ENCODE peak calls at places on chromosomes 7 and 10, in five cellular contexts. G, Z, H, S and Y are unnamed samples.
A peak's percentile ranks its signal among the peaks of the same experiment; 100 is the strongest.

GRCh38 chr10:77494789-77495541 is 142.6 kb downstream of the KCNMA1 start:
- DNase-seq in Z (no peak), S (no peak), H (no peak), G (no peak), Y (no peak)

GRCh38 chr7:123750389-123751230 is 1.8 kb upstream of the WASL start:
- DNase-seq in G (no peak), S (no peak), H (no peak), Z (no peak), Y (no peak)

GRCh38 chr7:12719141-12719919 is 31.9 kb downstream of the ARL4A start:
- DNase-seq in G (peak; percentile 74), Z (peak; percentile 21), S (peak; percentile 70), H (no peak), Y (no peak)

GRCh38 chr10:114631678-114632417 is 26.2 kb downstream of the ABLIM1 start:
- DNase-seq in Z (peak; percentile 44), H (peak; percentile 77), G (peak; percentile 13), S (peak; percentile 48), Y (no peak)

GRCh38 chr10:6507311-6507710 is 72.8 kb downstream of the PRKCQ start:
- DNase-seq in H (no peak), G (no peak), S (no peak), Z (no peak), Y (no peak)

GRCh38 chr10:76082956-76083355 is 651.5 kb downstream of the LRMDA start:
- DNase-seq in Z (no peak), H (peak; percentile 98), G (peak; percentile 52), S (peak; percentile 49), Y (no peak)

GRCh38 chr10:36114913-36115312 is 472.8 kb upstream of the FZD8 start:
- DNase-seq in Z (no peak), S (no peak), H (no peak), G (peak; percentile 94), Y (no peak)

GRCh38 chr10:22219308-22219707 is 1.5 kb upstream of the EBLN1 start:
- DNase-seq in H (no peak), Z (no peak), G (no peak), S (no peak), Y (no peak)

GRCh38 chr7:131957338-131958025 is 401.1 kb upstream of the PODXL start:
- DNase-seq in Z (no peak), S (peak; percentile 30), G (no peak), H (no peak), Y (no peak)

GRCh38 chr7:70635633-70636032 is 496.3 kb upstream of the GALNT17 start:
- DNase-seq in G (no peak), Z (no peak), S (no peak), H (no peak), Y (no peak)

GRCh38 chr10:101772895-101773761 is 2.8 kb downstream of the FGF8 start:
- DNase-seq in Z (no peak), H (peak; percentile 43), G (no peak), S (no peak), Y (no peak)

GRCh38 chr10:28903063-28903462 is 225.7 kb downstream of the BAMBI start:
- DNase-seq in Z (no peak), G (no peak), S (no peak), H (no peak), Y (no peak)

GRCh38 chr7:22601812-22602568 is 102.0 kb upstream of the STEAP1B start:
- DNase-seq in S (peak; percentile 9), H (no peak), G (peak; percentile 84), Z (no peak), Y (no peak)

GRCh38 chr7:12028508-12028907 is 182.6 kb upstream of the TMEM106B start:
- DNase-seq in Z (no peak), S (no peak), G (peak; percentile 34), H (no peak), Y (no peak)

GRCh38 chr10:79098061-79098460 is 29.3 kb downstream of the ZMIZ1 start:
- DNase-seq in S (no peak), H (no peak), G (no peak), Z (no peak), Y (no peak)
- H3K4me1 ChIP-seq in S (peaks cover 11% of the 10 kb centered on the region), H (peaks cover 12% of the 10 kb centered on the region), G (peaks cover 61% of the 10 kb centered on the region), Z (peaks cover 100% of the 10 kb centered on the region), Y (peaks cover 56% of the 10 kb centered on the region)

GRCh38 chr7:151247016-151247580 is 1.4 kb downstream of the SMARCD3 start:
- DNase-seq in Z (peak; percentile 97), G (no peak), S (no peak), H (no peak), Y (no peak)
- H3K4me1 ChIP-seq in Z (peaks cover 71% of the 10 kb centered on the region), G (peaks cover 46% of the 10 kb centered on the region), S (peaks cover 71% of the 10 kb centered on the region), H (peaks cover 44% of the 10 kb centered on the region), Y (no peaks in the 10 kb centered on the region)

GRCh38 chr7:88354999-88355398 is 48.3 kb upstream of the STEAP4 start:
- DNase-seq in H (no peak), Z (no peak), S (no peak), G (no peak), Y (no peak)

GRCh38 chr7:88357295-88357694 is 50.6 kb upstream of the STEAP4 start:
- DNase-seq in H (peak; percentile 27), G (peak; percentile 46), Z (no peak), S (no peak), Y (no peak)

GRCh38 chr7:88358881-88359280 is 52.2 kb upstream of the STEAP4 start:
- DNase-seq in G (no peak), Z (no peak), H (no peak), S (no peak), Y (no peak)

GRCh38 chr7:88358534-88358838 is 51.8 kb upstream of the STEAP4 start:
- DNase-seq in Z (no peak), G (no peak), S (no peak), H (no peak), Y (no peak)

GRCh38 chr7:88357794-88358533 is 51.3 kb upstream of the STEAP4 start:
- DNase-seq in G (peak; percentile 17), Z (no peak), S (peak; percentile 3), H (no peak), Y (no peak)
- H3K4me1 ChIP-seq in G (no peaks in the 10 kb centered on the region), Z (no peaks in the 10 kb centered on the region), S (no peaks in the 10 kb centered on the region), H (peaks cover 2% of the 10 kb centered on the region), Y (no peaks in the 10 kb centered on the region)

GRCh38 chr7:17313175-17313574 is 14.7 kb downstream of the AHR start:
- DNase-seq in H (no peak), Z (no peak), G (no peak), S (no peak), Y (no peak)
- H3K4me1 ChIP-seq in H (peaks cover 48% of the 10 kb centered on the region), Z (no peaks in the 10 kb centered on the region), G (no peaks in the 10 kb centered on the region), S (peaks cover 11% of the 10 kb centered on the region), Y (no peaks in the 10 kb centered on the region)

DNA sequence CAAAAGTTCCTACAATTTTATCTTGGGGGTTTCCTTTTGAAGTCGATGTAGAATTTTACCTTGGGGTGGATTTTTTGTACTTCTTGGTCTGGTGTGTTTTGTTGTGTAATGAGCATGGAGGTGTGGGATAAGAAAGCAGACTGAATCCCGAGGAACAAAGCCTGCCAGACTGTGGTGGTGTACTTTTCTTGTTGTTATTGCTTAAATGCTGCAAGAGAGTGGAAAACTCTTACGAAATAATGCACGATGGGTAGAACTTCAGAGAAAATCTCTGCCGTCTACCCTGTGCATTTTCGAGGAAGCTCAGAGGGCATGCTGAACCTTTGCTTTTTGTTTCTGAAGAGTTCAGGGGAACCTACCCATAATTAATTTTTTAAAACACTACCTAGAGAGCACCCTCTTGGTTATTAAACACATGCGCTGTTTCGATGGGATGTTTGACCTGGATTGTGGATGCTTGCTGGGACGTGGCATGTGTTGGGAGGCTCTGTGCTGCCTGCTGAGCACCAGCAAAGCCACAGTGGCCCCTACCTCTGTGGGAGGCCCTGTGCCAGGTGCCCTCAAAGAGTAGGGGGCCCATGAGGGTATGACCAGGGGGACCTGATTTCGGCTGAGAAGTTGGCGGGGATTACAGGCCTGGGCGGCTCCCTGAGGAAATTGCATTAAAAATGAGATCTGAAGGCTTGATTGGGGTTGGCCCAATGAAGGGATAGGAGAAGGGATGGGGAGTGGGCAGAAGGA is 94.1 kb downstream of the TCF7L2 start:
- DNase-seq in G (peak; percentile 58), H (no peak), Z (no peak), S (no peak), Y (no peak)
- H3K4me1 ChIP-seq in G (peaks cover 10% of the 10 kb centered on the region), H (peaks cover 67% of the 10 kb centered on the region), Z (peaks cover 12% of the 10 kb centered on the region), S (peaks cover 24% of the 10 kb centered on the region), Y (no peaks in the 10 kb centered on the region)

DNA sequence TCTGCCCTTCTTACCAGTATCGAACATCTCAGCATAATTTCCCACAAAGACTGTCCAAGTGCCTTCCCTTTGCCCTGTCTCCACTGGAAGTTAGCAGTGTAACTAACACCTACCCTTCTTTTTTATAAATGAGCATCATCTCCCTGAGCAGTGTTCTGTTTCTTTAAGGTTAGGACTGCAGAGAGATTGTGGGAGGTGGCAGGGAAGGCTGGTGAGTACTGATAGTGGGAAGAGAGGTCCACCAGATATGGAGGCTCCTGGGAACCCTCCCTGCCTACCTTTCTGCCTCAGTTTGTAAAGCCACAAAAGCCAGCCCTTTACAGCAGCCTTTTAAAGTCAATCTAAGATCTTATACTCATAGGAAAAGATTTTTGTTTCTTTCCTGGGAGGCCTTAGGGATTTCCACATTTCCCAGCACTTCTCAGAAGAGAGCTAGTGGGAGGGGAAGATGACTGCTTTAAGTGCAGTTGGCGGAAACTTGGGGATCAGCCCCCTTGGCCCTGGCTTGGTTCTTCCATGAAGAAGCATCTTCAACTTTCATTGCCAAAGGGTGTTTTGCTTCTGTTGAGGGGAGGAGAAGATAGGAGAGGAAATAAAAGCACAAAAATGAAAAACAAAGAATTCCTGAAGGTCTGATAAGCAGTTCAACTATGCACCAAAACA is 36.6 kb upstream of the CALD1 start:
- DNase-seq in Z (peak; percentile 19), H (no peak), G (peak; percentile 86), S (no peak), Y (peak; percentile 88)
- H3K4me1 ChIP-seq in Z (no peaks in the 10 kb centered on the region), H (peaks cover 23% of the 10 kb centered on the region), G (no peaks in the 10 kb centered on the region), S (no peaks in the 10 kb centered on the region), Y (peaks cover 4% of the 10 kb centered on the region)

GRCh38 chr7:6531492-6532279 is 19.6 kb downstream of the GRID2IP start:
- DNase-seq in G (no peak), S (no peak), Z (no peak), H (peak; percentile 42), Y (no peak)
- H3K4me1 ChIP-seq in G (no peaks in the 10 kb centered on the region), S (peaks cover 9% of the 10 kb centered on the region), Z (peaks cover 13% of the 10 kb centered on the region), H (peaks cover 20% of the 10 kb centered on the region), Y (peaks cover 4% of the 10 kb centered on the region)